ENCODE peak calls at places on chromosomes 16 and 17, in five cellular contexts. F is dorsolateral prefrontal cortex, A is fibroblast of villous mesenchyme, P is psoas muscle, E is colonic mucosa. R is an unnamed sample.

GRCh38 chr17:82160081-82160480 is 52.6 kb downstream of the CCDC57 start:
- DNase-seq in F (no peak), P (no peak), A (peak; percentile 46), E (no peak), R (peak; percentile 12)

GRCh38 chr17:39402279-39402889 is 958 bp upstream of the FBXL20 start:
- DNase-seq in F (peak; percentile 96), E (peak; percentile 96), A (peak; percentile 92), P (peak; percentile 93), R (peak; percentile 93)

GRCh38 chr16:10086620-10087019 is 95.6 kb downstream of the GRIN2A start:
- DNase-seq in P (no peak), F (no peak), A (no peak), E (no peak), R (no peak)

GRCh38 chr16:9008335-9009260 is 44.9 kb upstream of the USP7 start:
- DNase-seq in F (peak; percentile 63), P (peak; percentile 79), A (peak; percentile 74), E (peak; percentile 89), R (peak; percentile 70)

GRCh38 chr17:59641799-59642484 is 22.2 kb downstream of the CLTC start:
- DNase-seq in P (no peak), A (no peak), F (no peak), E (no peak), R (no peak)

GRCh38 chr17:45794840-45795239 is 10.7 kb downstream of the CRHR1 start:
- DNase-seq in P (no peak), F (no peak), E (no peak), A (no peak), R (no peak)

GRCh38 chr16:72847187-72848044 is 200.5 kb downstream of the ZFHX3 start:
- DNase-seq in A (no peak), E (no peak), P (no peak), F (no peak), R (peak; percentile 54)

GRCh38 chr17:83079340-83079747 is at the start of gene METRNL:
- DNase-seq in A (peak; percentile 71), P (peak; percentile 80), F (peak; percentile 61), E (peak; percentile 83), R (peak; percentile 62)

GRCh38 chr17:17416400-17417360 is 60.1 kb upstream of the MED9 start:
- DNase-seq in E (no peak), P (no peak), F (peak; percentile 67), A (peak; percentile 73), R (peak; percentile 75)

GRCh38 chr17:49523706-49524472 is 28.8 kb downstream of the NGFR start:
- DNase-seq in F (no peak), P (no peak), E (no peak), A (no peak), R (no peak)

GRCh38 chr17:2916362-2916928 is 120.2 kb downstream of the RAP1GAP2 start:
- DNase-seq in F (no peak), P (no peak), A (no peak), E (no peak), R (no peak)

GRCh38 chr17:20092292-20092867 is 83.2 kb downstream of the SPECC1 start:
- DNase-seq in F (no peak), E (no peak), P (no peak), A (no peak), R (no peak)

GRCh38 chr17:42288985-42289862 is 926 bp downstream of the STAT5A start:
- DNase-seq in P (peak; percentile 28), E (peak; percentile 66), F (no peak), A (no peak), R (no peak)

GRCh38 chr17:77365584-77366186 is 224.9 kb downstream of the SEC14L1 start:
- DNase-seq in A (peak; percentile 92), F (peak; percentile 61), E (peak; percentile 78), P (peak; percentile 80), R (peak; percentile 80)

GRCh38 chr17:19486351-19487008 is 47.2 kb upstream of the SLC47A1 start:
- DNase-seq in P (no peak), F (no peak), E (no peak), A (no peak), R (no peak)

DNA sequence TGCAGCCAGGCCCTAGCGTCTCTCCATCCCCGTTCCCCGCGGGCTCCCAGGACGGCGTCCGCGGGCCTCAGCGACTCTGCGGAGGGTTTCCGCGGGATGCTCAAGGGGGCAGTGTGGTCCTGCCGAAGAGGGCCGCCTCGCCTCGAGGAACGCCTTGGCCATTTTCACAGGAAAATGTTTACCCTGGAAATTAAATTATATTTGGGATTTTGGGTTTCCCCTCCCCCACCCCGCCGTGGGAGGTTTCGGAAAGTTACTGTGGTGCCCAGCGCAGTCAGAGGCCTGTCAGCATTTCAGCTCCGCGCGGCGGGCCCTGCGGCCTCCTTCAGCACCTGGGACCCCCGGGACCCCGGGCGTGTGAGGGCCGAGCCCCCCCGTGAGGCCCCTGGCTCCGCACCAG is 94.5 kb downstream of the PCTP start:
- DNase-seq in F (peak; percentile 57), A (peak; percentile 24), E (peak; percentile 48), P (peak; percentile 64), R (peak; percentile 42)
- TF ChIP-seq CTCF in F (peak; percentile 63), A (peak; percentile 52), E (peak; percentile 34), P (peak; percentile 53), R (peak; percentile 53)

GRCh38 chr16:89602273-89602951 is 11.0 kb upstream of the DPEP1 start:
- DNase-seq in P (no peak), F (peak; percentile 67), E (no peak), A (peak; percentile 83), R (peak; percentile 87)
- H3K4me3 ChIP-seq in P (no peak overlapping the region), F (no peak overlapping the region), E (no peak overlapping the region), A (no peak overlapping the region), R (no peak overlapping the region)

DNA sequence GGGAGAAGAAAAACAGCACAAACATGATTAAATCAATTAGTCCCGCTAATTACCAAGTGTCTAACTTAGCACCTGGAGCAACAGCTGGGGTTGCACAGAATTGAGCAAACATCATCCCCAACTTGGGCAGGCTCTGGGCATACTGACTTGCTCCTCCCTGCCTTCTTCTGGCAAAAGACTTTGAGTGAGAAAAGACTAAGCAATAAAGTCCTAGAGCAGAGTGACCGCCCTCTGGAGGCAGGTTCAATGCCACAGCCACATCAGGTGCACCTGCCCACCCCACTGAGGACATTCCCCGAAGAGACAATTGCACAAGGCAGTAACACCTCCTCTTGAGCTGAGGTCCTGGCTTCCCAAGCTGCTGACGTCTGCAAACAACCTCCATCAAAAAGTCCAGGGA is 358.3 kb downstream of the SOX9 start:
- DNase-seq in F (no peak), A (no peak), E (no peak), P (no peak), R (no peak)
- TF ChIP-seq CTCF in F (no peak), A (no peak), E (peak; percentile 21), P (no peak), R (no peak)

GRCh38 chr16:88970539-88971065 is 6.4 kb downstream of the CBFA2T3 start:
- DNase-seq in F (no peak), E (no peak), P (no peak), A (no peak), R (no peak)
- H3K4me3 ChIP-seq in F (no peak overlapping the region), E (no peak overlapping the region), P (no peak overlapping the region), A (no peak overlapping the region), R (no peak overlapping the region)

GRCh38 chr17:67200727-67201301 is 44.2 kb downstream of the HELZ start:
- DNase-seq in A (no peak), E (no peak), F (no peak), P (no peak), R (peak; percentile 23)
- TF ChIP-seq CTCF in A (peak; percentile 60), E (no peak), F (no peak), P (peak; percentile 44), R (peak; percentile 58)

GRCh38 chr16:85004587-85005205 is 6.6 kb downstream of the ZDHHC7 start:
- DNase-seq in A (peak; percentile 88), F (no peak), E (no peak), P (no peak), R (peak; percentile 81)
- H3K4me3 ChIP-seq in A (no peak overlapping the region), F (no peak overlapping the region), E (no peak overlapping the region), P (no peak overlapping the region), R (no peak overlapping the region)

R was measured in fibroblast of pulmonary artery.